ENCODE peak calls at places on chromosomes 16 and 17, in six cellular contexts. K, G, Q, W, M and C are unnamed samples.

GRCh38 chr16:48392407-48392806 is 7.2 kb upstream of the SIAH1 start:
- DNase-seq in M (no peak), G (no peak), K (no peak), W (no peak), Q (no peak), C (no peak)

GRCh38 chr17:73585583-73585982 is 58.7 kb downstream of the SDK2 start:
- DNase-seq in K (no peak), W (no peak), M (no peak), G (no peak), Q (no peak), C (no peak)

GRCh38 chr17:38752119-38752929 is at the start of gene PSMB3:
- DNase-seq in G (peak), Q (peak), W (peak), M (peak), K (peak), C (peak)

GRCh38 chr17:9291912-9292562 is 270.7 kb downstream of the NTN1 start:
- DNase-seq in K (peak), G (peak), M (no peak), W (peak), Q (peak), C (no peak)

GRCh38 chr17:47941246-47941997 is at the start of gene PNPO:
- DNase-seq in G (peak), W (peak), K (peak), M (peak), Q (peak), C (peak)

GRCh38 chr16:75265911-75266701 is 14.7 kb upstream of the BCAR1 start:
- DNase-seq in Q (peak), W (peak), M (no peak), K (peak), G (peak), C (peak)

GRCh38 chr17:4566785-4567184 is 6.4 kb upstream of the GGT6 start:
- DNase-seq in M (no peak), K (no peak), Q (peak), G (peak), W (peak), C (peak)

GRCh38 chr17:30372755-30373154 is 6.0 kb upstream of the CPD start:
- DNase-seq in G (no peak), W (no peak), Q (no peak), K (no peak), M (no peak), C (no peak)

GRCh38 chr16:49003022-49003421 is 278.6 kb downstream of the CBLN1 start:
- DNase-seq in K (no peak), W (peak), Q (no peak), G (no peak), M (no peak), C (no peak)

GRCh38 chr16:85293899-85294642 is 181.8 kb upstream of the CIBAR2 start:
- DNase-seq in G (no peak), W (no peak), Q (no peak), K (no peak), M (no peak), C (no peak)

GRCh38 chr17:44095388-44095646 is 24.8 kb downstream of the G6PC3 start:
- DNase-seq in G (no peak), Q (no peak), W (no peak), K (no peak), M (no peak), C (no peak)

GRCh38 chr16:62253926-62254325 is 217.7 kb upstream of the CDH8 start:
- DNase-seq in G (no peak), K (no peak), W (no peak), M (no peak), Q (no peak), C (no peak)

GRCh38 chr17:79207957-79208356 is 133.3 kb downstream of the ENGASE start:
- DNase-seq in Q (no peak), M (no peak), G (no peak), K (no peak), W (no peak), C (no peak)

GRCh38 chr17:18182978-18183333 is 672 bp upstream of the ALKBH5 start:
- DNase-seq in K (peak), W (peak), Q (peak), M (peak), G (peak), C (peak)

GRCh38 chr17:43337684-43338428 is 60.9 kb upstream of the ARL4D start:
- DNase-seq in W (no peak), G (no peak), Q (no peak), K (no peak), M (no peak), C (no peak)

GRCh38 chr16:1312903-1313302 is 3.5 kb downstream of the UBE2I start:
- DNase-seq in W (no peak), Q (no peak), M (no peak), G (no peak), K (no peak), C (no peak)

GRCh38 chr17:73198201-73198929 is 5.5 kb downstream of the COG1 start:
- DNase-seq in K (no peak), M (no peak), W (no peak), G (no peak), Q (no peak), C (no peak)

GRCh38 chr17:1813088-1813487 is 16.6 kb downstream of the SMYD4 start:
- DNase-seq in M (no peak), K (no peak), W (no peak), G (no peak), Q (no peak), C (no peak)

GRCh38 chr16:76518791-76519190 is 241.6 kb downstream of the CNTNAP4 start:
- DNase-seq in M (no peak), G (no peak), K (no peak), Q (no peak), W (no peak), C (no peak)

GRCh38 chr16:27408602-27409031 is 6.6 kb downstream of the IL21R start:
- DNase-seq in G (no peak), K (no peak), Q (no peak), W (no peak), M (no peak), C (no peak)

GRCh38 chr17:1629647-1630310 is 1.1 kb upstream of the SLC43A2 start:
- DNase-seq in Q (peak), G (peak), W (peak), M (peak), K (peak), C (peak)

GRCh38 chr16:87363771-87364476 is 19.7 kb downstream of the FBXO31 start:
- DNase-seq in G (no peak), Q (no peak), K (peak), W (peak), M (no peak), C (no peak)

GRCh38 chr16:88303890-88304819 is 78.6 kb upstream of the ZNF469 start:
- DNase-seq in K (peak), M (no peak), G (no peak), W (no peak), Q (no peak), C (peak)

GRCh38 chr16:56102159-56102798 is 89.0 kb upstream of the GNAO1 start:
- DNase-seq in M (no peak), W (peak), G (no peak), K (peak), Q (no peak), C (no peak)

GRCh38 chr17:77577491-77577890 is 381.0 kb upstream of the TNRC6C start:
- DNase-seq in K (no peak), G (no peak), W (no peak), M (no peak), Q (no peak), C (no peak)

GRCh38 chr17:45018514-45019176 is 32.8 kb downstream of the DCAKD start:
- DNase-seq in W (peak), Q (peak), G (no peak), K (no peak), M (no peak), C (no peak)

GRCh38 chr17:7515912-7516610 is 31.9 kb downstream of the POLR2A start:
- DNase-seq in G (no peak), M (no peak), K (no peak), Q (no peak), W (no peak), C (no peak)

GRCh38 chr16:51154271-51155171 is 3.5 kb upstream of the SALL1 start:
- DNase-seq in Q (no peak), M (no peak), G (no peak), K (no peak), W (peak), C (no peak)

GRCh38 chr16:20849587-20850390 is 43.5 kb downstream of the REXO5 start:
- DNase-seq in Q (peak), K (peak), G (peak), M (peak), W (peak), C (peak)

GRCh38 chr17:14038206-14038605 is 31.1 kb upstream of the COX10 start:
- DNase-seq in K (no peak), Q (no peak), M (no peak), G (no peak), W (no peak), C (no peak)

GRCh38 chr17:41919840-41920579 is 1.3 kb upstream of the ACLY start:
- DNase-seq in W (no peak), Q (no peak), G (no peak), K (no peak), M (no peak), C (peak)

GRCh38 chr17:44137891-44138709 is 3.6 kb upstream of the HROB start:
- DNase-seq in W (peak), K (peak), Q (no peak), M (peak), G (peak), C (peak)

GRCh38 chr16:78770353-78771091 is 671.1 kb downstream of the WWOX start:
- DNase-seq in W (peak), G (peak), K (peak), Q (peak), M (peak), C (peak)

GRCh38 chr16:20916289-20916688 is 15.7 kb downstream of the LYRM1 start:
- DNase-seq in G (no peak), M (no peak), K (no peak), W (no peak), Q (no peak), C (no peak)

GRCh38 chr17:63116967-63117366 is 150.9 kb downstream of the TANC2 start:
- DNase-seq in K (no peak), M (no peak), Q (no peak), W (peak), G (no peak), C (no peak)

GRCh38 chr16:4625617-4626159 is 1.1 kb downstream of the MGRN1 start:
- DNase-seq in M (no peak), W (no peak), K (no peak), G (no peak), Q (no peak), C (no peak)